ENCODE peak calls at places on chromosome 7, in nine cellular contexts. One of them, this sample, is unnamed.

GRCh38 chr7:135111379-135111778 is 36.5 kb upstream of the TMEM140 start:
- DNase-seq in neural progenitor cell: no peak
- DNase-seq in left lung: no peak
- DNase-seq in CD4-positive, alpha-beta T cell: no peak
- DNase-seq in right cardiac atrium: no peak
- DNase-seq in fibroblast of lung: peak; percentile 4
- DNase-seq in NT2/D1: no peak
- DNase-seq in aorta: no peak
- DNase-seq in neuronal stem cell: no peak
- DNase-seq in this sample: no peak

GRCh38 chr7:132650498-132650897 is 74.2 kb upstream of the PLXNA4 start:
- DNase-seq in left lung: no peak
- DNase-seq in fibroblast of lung: peak; percentile 18
- DNase-seq in aorta: no peak
- DNase-seq in right cardiac atrium: no peak
- DNase-seq in neural progenitor cell: no peak
- DNase-seq in NT2/D1: no peak
- DNase-seq in neuronal stem cell: no peak
- DNase-seq in CD4-positive, alpha-beta T cell: no peak
- DNase-seq in this sample: no peak

GRCh38 chr7:69349291-69349690 is 249.0 kb upstream of the AUTS2 start:
- DNase-seq in neuronal stem cell: no peak
- DNase-seq in right cardiac atrium: no peak
- DNase-seq in neural progenitor cell: no peak
- DNase-seq in left lung: no peak
- DNase-seq in CD4-positive, alpha-beta T cell: no peak
- DNase-seq in NT2/D1: peak; percentile 79
- DNase-seq in aorta: no peak
- DNase-seq in fibroblast of lung: no peak
- DNase-seq in this sample: no peak

GRCh38 chr7:22787936-22788335 is 34.7 kb downstream of the TOMM7 start:
- DNase-seq in neuronal stem cell: no peak
- DNase-seq in left lung: no peak
- DNase-seq in neural progenitor cell: no peak
- DNase-seq in aorta: no peak
- DNase-seq in NT2/D1: no peak
- DNase-seq in fibroblast of lung: no peak
- DNase-seq in CD4-positive, alpha-beta T cell: no peak
- DNase-seq in right cardiac atrium: no peak
- DNase-seq in this sample: no peak

GRCh38 chr7:8638076-8638475 is 204.7 kb downstream of the NXPH1 start:
- DNase-seq in left lung: no peak
- DNase-seq in fibroblast of lung: no peak
- DNase-seq in neuronal stem cell: no peak
- DNase-seq in aorta: no peak
- DNase-seq in CD4-positive, alpha-beta T cell: no peak
- DNase-seq in NT2/D1: no peak
- DNase-seq in neural progenitor cell: no peak
- DNase-seq in right cardiac atrium: no peak
- DNase-seq in this sample: no peak

GRCh38 chr7:128041203-128041602 is 10.0 kb upstream of the LRRC4 start:
- DNase-seq in neuronal stem cell: no peak
- DNase-seq in left lung: no peak
- DNase-seq in NT2/D1: no peak
- DNase-seq in neural progenitor cell: no peak
- DNase-seq in fibroblast of lung: peak; percentile 78
- DNase-seq in right cardiac atrium: no peak
- DNase-seq in CD4-positive, alpha-beta T cell: no peak
- DNase-seq in aorta: no peak
- DNase-seq in this sample: no peak

GRCh38 chr7:134478707-134479106 is 19.8 kb upstream of the AKR1B1 start:
- DNase-seq in NT2/D1: no peak
- DNase-seq in right cardiac atrium: no peak
- DNase-seq in aorta: no peak
- DNase-seq in neuronal stem cell: no peak
- DNase-seq in CD4-positive, alpha-beta T cell: no peak
- DNase-seq in left lung: no peak
- DNase-seq in fibroblast of lung: peak; percentile 23
- DNase-seq in neural progenitor cell: no peak
- DNase-seq in this sample: no peak

GRCh38 chr7:9189683-9190082 is 756.3 kb downstream of the NXPH1 start:
- DNase-seq in neural progenitor cell: peak; percentile 73
- DNase-seq in CD4-positive, alpha-beta T cell: no peak
- DNase-seq in aorta: no peak
- DNase-seq in neuronal stem cell: no peak
- DNase-seq in right cardiac atrium: no peak
- DNase-seq in fibroblast of lung: no peak
- DNase-seq in NT2/D1: no peak
- DNase-seq in left lung: no peak
- DNase-seq in this sample: no peak

GRCh38 chr7:41832936-41833335 is 130.0 kb upstream of the INHBA start:
- DNase-seq in aorta: no peak
- DNase-seq in fibroblast of lung: no peak
- DNase-seq in neuronal stem cell: no peak
- DNase-seq in neural progenitor cell: no peak
- DNase-seq in NT2/D1: peak; percentile 82
- DNase-seq in right cardiac atrium: no peak
- DNase-seq in CD4-positive, alpha-beta T cell: no peak
- DNase-seq in left lung: no peak
- DNase-seq in this sample: no peak

GRCh38 chr7:35729061-35729783 is 34.3 kb upstream of the HERPUD2 start:
- DNase-seq in NT2/D1: no peak
- DNase-seq in neuronal stem cell: no peak
- DNase-seq in neural progenitor cell: no peak
- DNase-seq in left lung: no peak
- DNase-seq in aorta: no peak
- DNase-seq in right cardiac atrium: no peak
- DNase-seq in fibroblast of lung: no peak
- DNase-seq in CD4-positive, alpha-beta T cell: no peak
- DNase-seq in this sample: no peak

GRCh38 chr7:124246262-124246863 is 213.5 kb upstream of the TMEM229A start:
- DNase-seq in left lung: no peak
- DNase-seq in right cardiac atrium: no peak
- DNase-seq in aorta: no peak
- DNase-seq in fibroblast of lung: peak; percentile 27
- DNase-seq in neuronal stem cell: no peak
- DNase-seq in neural progenitor cell: no peak
- DNase-seq in CD4-positive, alpha-beta T cell: no peak
- DNase-seq in NT2/D1: no peak
- DNase-seq in this sample: no peak

GRCh38 chr7:101543846-101544245 is 85.2 kb downstream of the MYL10 start:
- DNase-seq in CD4-positive, alpha-beta T cell: no peak
- DNase-seq in right cardiac atrium: peak; percentile 52
- DNase-seq in neural progenitor cell: no peak
- DNase-seq in neuronal stem cell: no peak
- DNase-seq in NT2/D1: no peak
- DNase-seq in left lung: no peak
- DNase-seq in fibroblast of lung: no peak
- DNase-seq in aorta: no peak
- DNase-seq in this sample: no peak

GRCh38 chr7:143360788-143361551 is 1.5 kb downstream of the FAM131B start:
- DNase-seq in neural progenitor cell: peak; percentile 51
- DNase-seq in right cardiac atrium: no peak
- DNase-seq in CD4-positive, alpha-beta T cell: no peak
- DNase-seq in left lung: no peak
- DNase-seq in aorta: no peak
- DNase-seq in neuronal stem cell: peak; percentile 39
- DNase-seq in fibroblast of lung: no peak
- DNase-seq in NT2/D1: no peak
- DNase-seq in this sample: no peak

GRCh38 chr7:121139427-121139826 is 150.9 kb downstream of the CPED1 start:
- DNase-seq in NT2/D1: no peak
- DNase-seq in fibroblast of lung: peak; percentile 44
- DNase-seq in aorta: no peak
- DNase-seq in CD4-positive, alpha-beta T cell: no peak
- DNase-seq in neuronal stem cell: no peak
- DNase-seq in right cardiac atrium: no peak
- DNase-seq in neural progenitor cell: no peak
- DNase-seq in left lung: no peak
- DNase-seq in this sample: no peak

DNA sequence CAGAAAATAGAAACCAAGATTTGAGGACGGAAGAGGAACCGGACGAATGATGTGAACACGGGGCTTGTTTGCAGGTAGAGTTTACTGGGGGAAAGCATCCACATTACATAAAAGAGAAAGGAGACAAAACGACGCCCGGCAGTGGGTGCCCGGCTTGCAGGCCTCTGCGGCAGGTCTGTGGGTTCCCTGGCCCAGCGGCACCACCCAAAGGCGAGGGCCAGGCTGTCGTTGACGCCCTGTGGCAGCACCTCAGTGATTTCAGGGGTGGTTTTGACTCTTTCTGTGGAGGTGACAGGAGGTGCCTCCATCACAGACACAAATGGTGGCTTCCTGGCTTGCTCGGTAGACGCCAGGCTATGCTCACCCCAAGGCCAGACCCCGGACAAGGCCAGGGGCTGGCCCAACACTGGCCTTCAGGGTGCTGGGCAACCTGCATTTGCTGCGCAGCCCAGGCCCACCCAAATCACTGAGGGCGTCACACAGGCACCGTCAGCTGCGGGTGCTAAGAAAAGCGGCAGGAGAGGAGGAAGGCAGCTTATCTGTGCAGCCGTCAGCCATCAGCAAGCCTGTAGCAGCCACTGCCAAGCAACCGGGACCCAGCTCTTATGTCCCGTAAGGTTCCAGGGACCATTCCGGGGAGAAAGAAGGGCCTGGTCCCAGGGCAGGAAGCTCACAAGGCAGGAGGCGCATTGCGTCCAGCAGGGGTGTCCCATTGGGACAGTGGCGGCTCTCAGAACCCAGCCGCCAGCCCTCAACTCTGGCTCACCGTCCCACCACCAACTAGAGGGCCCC is 230.3 kb downstream of the PTPRN2 start:
- DNase-seq in aorta: no peak
- DNase-seq in left lung: peak; percentile 17
- DNase-seq in fibroblast of lung: no peak
- DNase-seq in CD4-positive, alpha-beta T cell: no peak
- DNase-seq in right cardiac atrium: no peak
- DNase-seq in NT2/D1: no peak
- DNase-seq in neural progenitor cell: no peak
- DNase-seq in neuronal stem cell: no peak
- DNase-seq in this sample: no peak
- H3K9me3 ChIP-seq in aorta: peaks cover 6% of the 10 kb centered on the region
- H3K9me3 ChIP-seq in left lung: no peaks in the 10 kb centered on the region
- H3K9me3 ChIP-seq in fibroblast of lung: no peaks in the 10 kb centered on the region
- H3K9me3 ChIP-seq in CD4-positive, alpha-beta T cell: peaks cover 7% of the 10 kb centered on the region
- H3K9me3 ChIP-seq in right cardiac atrium: no peaks in the 10 kb centered on the region
- H3K9me3 ChIP-seq in NT2/D1: peaks cover 6% of the 10 kb centered on the region
- H3K9me3 ChIP-seq in neural progenitor cell: peaks cover 5% of the 10 kb centered on the region
- H3K9me3 ChIP-seq in neuronal stem cell: no peaks in the 10 kb centered on the region
- H3K9me3 ChIP-seq in this sample: no peaks in the 10 kb centered on the region

DNA sequence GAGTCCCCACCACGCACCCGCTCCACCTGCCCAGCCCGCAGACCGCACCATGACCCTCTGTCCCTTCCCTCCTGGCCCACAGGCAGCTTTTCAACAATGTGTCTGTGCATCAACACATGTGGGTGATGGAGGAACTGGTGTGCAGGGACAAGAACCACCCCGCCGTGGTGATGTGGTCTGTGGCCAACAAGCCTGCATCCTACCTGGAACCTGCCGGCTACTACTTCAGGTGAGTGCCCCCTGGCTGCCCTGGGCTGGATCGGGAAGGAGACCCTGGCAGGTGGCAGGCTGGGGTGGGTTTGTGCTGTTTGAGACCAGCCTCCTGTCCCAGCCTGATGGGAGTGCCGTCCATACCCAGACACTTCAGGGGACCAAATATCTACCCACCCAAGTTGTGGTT is 69.6 kb downstream of the ZNF727 start:
- DNase-seq in neural progenitor cell: no peak
- DNase-seq in neuronal stem cell: no peak
- DNase-seq in NT2/D1: no peak
- DNase-seq in CD4-positive, alpha-beta T cell: no peak
- DNase-seq in fibroblast of lung: no peak
- DNase-seq in right cardiac atrium: no peak
- DNase-seq in left lung: no peak
- DNase-seq in aorta: no peak
- DNase-seq in this sample: no peak
- H3K9me3 ChIP-seq in neural progenitor cell: no peaks in the 10 kb centered on the region
- H3K9me3 ChIP-seq in neuronal stem cell: peaks cover 3% of the 10 kb centered on the region
- H3K9me3 ChIP-seq in NT2/D1: no peaks in the 10 kb centered on the region
- H3K9me3 ChIP-seq in CD4-positive, alpha-beta T cell: no peaks in the 10 kb centered on the region
- H3K9me3 ChIP-seq in fibroblast of lung: no peaks in the 10 kb centered on the region
- H3K9me3 ChIP-seq in right cardiac atrium: peaks cover 2% of the 10 kb centered on the region
- H3K9me3 ChIP-seq in left lung: no peaks in the 10 kb centered on the region
- H3K9me3 ChIP-seq in aorta: peaks cover 5% of the 10 kb centered on the region
- H3K9me3 ChIP-seq in this sample: no peaks in the 10 kb centered on the region

GRCh38 chr7:54299426-54299825 is 242.7 kb upstream of the VSTM2A start:
- DNase-seq in aorta: no peak
- DNase-seq in NT2/D1: no peak
- DNase-seq in left lung: no peak
- DNase-seq in neural progenitor cell: no peak
- DNase-seq in right cardiac atrium: no peak
- DNase-seq in fibroblast of lung: no peak
- DNase-seq in neuronal stem cell: no peak
- DNase-seq in CD4-positive, alpha-beta T cell: no peak
- DNase-seq in this sample: no peak
- H3K9me3 ChIP-seq in aorta: no peaks in the 10 kb centered on the region
- H3K9me3 ChIP-seq in NT2/D1: no peaks in the 10 kb centered on the region
- H3K9me3 ChIP-seq in left lung: no peaks in the 10 kb centered on the region
- H3K9me3 ChIP-seq in neural progenitor cell: no peaks in the 10 kb centered on the region
- H3K9me3 ChIP-seq in right cardiac atrium: no peaks in the 10 kb centered on the region
- H3K9me3 ChIP-seq in fibroblast of lung: no peaks in the 10 kb centered on the region
- H3K9me3 ChIP-seq in neuronal stem cell: no peaks in the 10 kb centered on the region
- H3K9me3 ChIP-seq in CD4-positive, alpha-beta T cell: no peaks in the 10 kb centered on the region
- H3K9me3 ChIP-seq in this sample: no peaks in the 10 kb centered on the region

DNA sequence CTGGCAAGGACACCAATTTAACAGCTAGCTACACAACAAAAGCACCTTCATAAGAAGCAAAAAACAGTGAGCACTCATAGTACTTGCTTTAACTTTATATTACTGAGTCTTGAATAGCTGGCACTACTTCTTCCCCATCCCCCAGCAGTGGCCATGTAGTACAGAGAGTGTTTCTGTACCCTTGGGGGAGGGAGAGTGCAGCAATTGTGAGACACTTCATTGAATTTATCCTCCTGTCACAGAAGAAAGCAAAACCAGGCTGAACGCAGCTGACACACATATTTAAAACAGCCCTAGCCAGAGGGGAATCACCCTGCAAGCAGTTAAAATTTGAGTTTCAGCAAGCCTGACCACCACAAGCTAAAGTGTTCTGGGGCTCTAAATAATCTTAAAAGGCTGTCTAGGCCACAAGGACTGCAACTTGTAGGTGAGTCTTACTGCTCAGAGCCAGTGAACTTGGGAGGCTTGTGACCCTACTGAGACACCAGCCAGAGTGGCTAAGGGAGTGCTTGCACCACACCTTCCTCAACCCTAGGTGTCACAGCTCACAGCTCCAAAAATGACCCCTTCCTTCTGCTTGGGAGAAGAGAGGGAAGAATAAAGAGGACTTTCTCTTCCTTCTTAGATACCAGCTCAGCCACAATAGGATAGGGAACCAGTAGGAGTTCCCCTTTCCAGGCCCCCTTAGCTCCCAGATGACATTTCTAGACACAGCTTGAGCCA is 97.6 kb upstream of the MEOX2 start:
- DNase-seq in CD4-positive, alpha-beta T cell: no peak
- DNase-seq in neuronal stem cell: no peak
- DNase-seq in right cardiac atrium: no peak
- DNase-seq in left lung: no peak
- DNase-seq in NT2/D1: no peak
- DNase-seq in fibroblast of lung: no peak
- DNase-seq in aorta: no peak
- DNase-seq in neural progenitor cell: peak; percentile 12
- DNase-seq in this sample: no peak
- H3K9me3 ChIP-seq in CD4-positive, alpha-beta T cell: no peaks in the 10 kb centered on the region
- H3K9me3 ChIP-seq in neuronal stem cell: no peaks in the 10 kb centered on the region
- H3K9me3 ChIP-seq in right cardiac atrium: no peaks in the 10 kb centered on the region
- H3K9me3 ChIP-seq in left lung: no peaks in the 10 kb centered on the region
- H3K9me3 ChIP-seq in NT2/D1: no peaks in the 10 kb centered on the region
- H3K9me3 ChIP-seq in fibroblast of lung: no peaks in the 10 kb centered on the region
- H3K9me3 ChIP-seq in aorta: no peaks in the 10 kb centered on the region
- H3K9me3 ChIP-seq in neural progenitor cell: no peaks in the 10 kb centered on the region
- H3K9me3 ChIP-seq in this sample: no peaks in the 10 kb centered on the region

This sample was measured in T-helper 17 cell.